ENCODE peak calls at places on chromosomes 1 and 21, in nine cellular contexts. T is stomach; U is uterus; C is CD8-positive, alpha-beta memory T cell; Y is neural progenitor cell; F is left ventricle myocardium inferior; J is left lung; V is GM12878; N is right lobe of liver. K is an unnamed sample. For H3K27me3, the result is how much of the 10 kb centered on the place peaks cover.

GRCh38 chr1:231828182-231828920 is 201.8 kb downstream of the DISC1 start:
- DNase-seq in Y (no peak), V (no peak), U (no peak), T (no peak), F (no peak), N (no peak), J (no peak), C (no peak), K (no peak)

GRCh38 chr1:166698771-166699170 is 140.5 kb upstream of the POGK start:
- DNase-seq in Y (no peak), F (no peak), J (no peak), T (no peak), C (no peak), U (no peak), N (no peak), V (no peak), K (no peak)

GRCh38 chr1:153081736-153082135 is 10.3 kb upstream of the SPRR2B start:
- DNase-seq in N (no peak), F (no peak), U (no peak), V (no peak), J (no peak), T (no peak), C (no peak), Y (no peak), K (no peak)

GRCh38 chr1:229058111-229058551 is 212.8 kb upstream of the RAB4A start:
- DNase-seq in Y (no peak), T (peak), F (no peak), V (no peak), N (no peak), U (no peak), J (no peak), C (peak), K (peak)

GRCh38 chr1:206885341-206886060 is 11.7 kb upstream of the IL24 start:
- DNase-seq in J (no peak), F (no peak), U (no peak), N (no peak), T (no peak), Y (no peak), C (no peak), V (no peak), K (no peak)

GRCh38 chr21:31559368-31560119 is 99.9 kb upstream of the SOD1 start:
- DNase-seq in J (peak), Y (peak), U (peak), T (peak), F (peak), C (peak), N (peak), V (peak), K (peak)

GRCh38 chr21:44510508-44511218 is 29.3 kb downstream of the KRTAP10-1 start:
- DNase-seq in N (peak), U (no peak), C (peak), J (peak), F (peak), Y (peak), T (peak), V (no peak), K (peak)

GRCh38 chr1:223123238-223123976 is 19.6 kb downstream of the TLR5 start:
- DNase-seq in C (peak), Y (peak), F (peak), T (peak), J (peak), U (peak), N (peak), V (no peak), K (peak)

GRCh38 chr1:3151456-3151855 is 82.5 kb downstream of the PRDM16 start:
- DNase-seq in F (no peak), J (no peak), V (no peak), T (no peak), C (no peak), Y (no peak), U (no peak), N (no peak), K (no peak)

GRCh38 chr1:184633785-184634184 is 120.9 kb downstream of the EDEM3 start:
- DNase-seq in U (no peak), J (peak), V (no peak), N (peak), F (no peak), Y (no peak), C (no peak), T (peak), K (no peak)

GRCh38 chr1:42680921-42681683 is 1.1 kb upstream of the YBX1 start:
- DNase-seq in C (no peak), V (no peak), N (no peak), F (no peak), Y (peak), U (no peak), J (no peak), T (no peak), K (no peak)

GRCh38 chr1:229888561-229889001 is 178.5 kb upstream of the GALNT2 start:
- DNase-seq in Y (no peak), U (no peak), J (no peak), C (no peak), N (no peak), T (no peak), F (no peak), V (no peak), K (no peak)

GRCh38 chr1:92792340-92792782 is 7.5 kb upstream of the EVI5 start:
- DNase-seq in V (no peak), T (no peak), U (no peak), N (no peak), F (no peak), C (no peak), J (no peak), Y (peak), K (no peak)

GRCh38 chr1:67060811-67061218 is 6.9 kb upstream of the SLC35D1 start:
- DNase-seq in T (no peak), Y (no peak), U (no peak), F (no peak), J (no peak), N (no peak), V (no peak), C (no peak), K (no peak)

GRCh38 chr1:3138623-3139151 is 69.7 kb downstream of the PRDM16 start:
- DNase-seq in T (no peak), Y (no peak), N (no peak), J (no peak), V (no peak), U (no peak), F (no peak), C (no peak), K (no peak)

GRCh38 chr1:30750751-30751291 is 6.8 kb downstream of the LAPTM5 start:
- DNase-seq in T (no peak), N (no peak), J (no peak), V (no peak), F (no peak), Y (no peak), U (no peak), C (no peak), K (no peak)

GRCh38 chr1:239224100-239224499 is 162.3 kb upstream of the CHRM3 start:
- DNase-seq in T (no peak), N (no peak), Y (no peak), F (no peak), C (no peak), V (no peak), U (no peak), J (no peak), K (no peak)
- H3K27ac ChIP-seq in T (no peak), N (no peak), Y (no peak), F (no peak), C (no peak), V (no peak), U (no peak), J (no peak), K (no peak)

GRCh38 chr1:46615735-46616134 is 876 bp downstream of the MOB3C start:
- DNase-seq in N (no peak), F (no peak), T (no peak), U (no peak), J (no peak), Y (no peak), V (no peak), C (no peak), K (no peak)
- H3K4me3 ChIP-seq in N (peak), F (peak), T (peak), U (peak), J (peak), Y (peak), V (peak), C (peak), K (peak)

DNA sequence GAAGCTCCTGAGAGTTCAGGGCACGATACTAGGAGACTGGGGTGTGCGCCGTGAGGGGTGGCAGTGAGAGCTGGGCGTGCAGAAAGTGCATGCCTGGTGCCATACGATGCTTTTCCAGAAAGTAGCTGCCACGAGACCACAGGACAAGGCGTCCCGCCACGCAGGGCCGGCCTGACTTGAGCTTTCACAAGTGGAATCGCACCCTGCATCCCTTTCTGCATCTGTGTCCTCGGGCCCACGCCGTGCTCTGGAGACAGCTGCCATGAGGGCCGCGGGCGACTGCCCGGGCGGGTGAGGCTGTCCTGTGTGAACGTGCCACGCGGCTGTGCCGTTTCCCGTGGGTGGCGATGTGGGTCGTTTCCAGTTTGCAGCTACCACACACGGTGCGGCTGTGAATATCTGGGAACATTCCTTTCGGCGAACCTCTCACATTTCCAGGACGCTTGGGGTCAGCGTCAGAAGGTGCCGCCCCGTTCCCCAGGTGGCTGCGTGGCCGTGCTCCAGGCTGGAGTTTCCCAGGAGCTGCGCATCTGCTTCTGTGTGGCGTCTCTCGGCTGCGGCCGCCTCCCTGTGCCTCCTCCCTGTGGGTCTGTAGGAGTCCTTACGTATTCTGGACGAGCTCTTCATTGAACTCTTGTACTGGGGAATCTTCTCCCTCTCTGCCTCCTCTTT is 1.0 kb upstream of the PERM1 start:
- DNase-seq in U (no peak), Y (no peak), V (no peak), T (no peak), F (peak), C (peak), J (no peak), N (peak), K (no peak)
- H3K27me3 ChIP-seq in U (under half), Y (half or more), V (under half), T (under half), F (under half), C (under half), J (under half), N (under half), K (under half)

DNA sequence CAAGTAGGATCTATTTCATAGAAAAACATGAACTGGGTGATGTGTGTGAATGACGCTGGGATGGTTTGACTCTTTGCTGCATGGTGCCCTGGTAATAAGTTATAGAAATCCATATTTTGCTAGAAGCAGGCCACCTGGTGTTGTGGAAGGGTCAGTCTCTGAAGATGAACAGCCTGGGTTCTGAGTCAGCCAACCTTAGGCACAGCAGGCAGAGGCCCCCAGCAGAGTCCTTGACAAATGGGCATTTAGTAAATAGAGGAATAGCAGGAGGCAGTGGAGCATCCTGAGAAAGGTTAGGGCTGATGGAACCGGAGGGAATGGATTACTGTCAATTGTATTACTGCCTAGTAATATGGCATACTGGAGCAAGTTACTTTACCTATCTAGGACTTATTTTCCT is 20.9 kb downstream of the FGGY start:
- DNase-seq in J (no peak), V (no peak), C (no peak), F (no peak), T (no peak), Y (no peak), N (no peak), U (no peak), K (no peak)
- H3K27ac ChIP-seq in J (no peak), V (no peak), C (no peak), F (no peak), T (no peak), Y (no peak), N (peak), U (peak), K (no peak)

K was measured in effector memory CD4-positive, alpha-beta T cell.